ENCODE peak calls at places on chromosomes 5 and 9, in seven cellular contexts. P is glomerular endothelial cell; Y is GM03348; D is CD8-positive, alpha-beta T cell; T is stimulated activated CD8-positive, alpha-beta memory T cell treated with anti-CD3 and anti-CD28 coated beads, Interleukin-15, amount 100 ng/mL, for 24 hours; K is brain microvascular endothelial cell; A is KBM-7. B is an unnamed sample.

GRCh38 chr9:114034663-114035062 is 43.4 kb downstream of the AMBP start:
- DNase-seq in P (no peak), Y (no peak), D (no peak), T (no peak), K (no peak), A (no peak), B (no peak)

GRCh38 chr5:58893551-58893950 is 310.7 kb downstream of the RAB3C start:
- DNase-seq in P (no peak), Y (no peak), D (no peak), T (no peak), K (no peak), A (no peak), B (no peak)

GRCh38 chr9:17148324-17148723 is 13.5 kb downstream of the CNTLN start:
- DNase-seq in P (no peak), Y (no peak), D (no peak), T (no peak), K (no peak), A (no peak), B (no peak)

GRCh38 chr5:151085517-151086031 is 4.7 kb upstream of the TNIP1 start:
- DNase-seq in P (no peak), Y (peak), D (no peak), T (no peak), K (no peak), A (no peak), B (no peak)

GRCh38 chr5:102670224-102670836 is 84.8 kb upstream of the PAM start:
- DNase-seq in P (no peak), Y (peak), D (no peak), T (no peak), K (peak), A (peak), B (no peak)

GRCh38 chr9:111148994-111149759 is 110.9 kb upstream of the LPAR1 start:
- DNase-seq in P (no peak), Y (no peak), D (no peak), T (no peak), K (no peak), A (no peak), B (no peak)

GRCh38 chr9:96618209-96619108 is 1.2 kb downstream of the CDC14B start:
- DNase-seq in P (no peak), Y (peak), D (peak), T (no peak), K (peak), A (peak), B (no peak)

GRCh38 chr5:95842955-95843544 is 20.5 kb upstream of the GLRX start:
- DNase-seq in P (no peak), Y (no peak), D (peak), T (no peak), K (peak), A (peak), B (no peak)

B was measured in CD4-positive, alpha-beta T cell.